ENCODE peak calls at places on chromosomes 13 and 19, in nine cellular contexts. One of them, this sample, is unnamed.

GRCh38 chr19:2049741-2050348 is 1.2 kb downstream of the MKNK2 start:
- DNase-seq in naive thymus-derived CD4-positive, alpha-beta T cell: peak; percentile 71
- DNase-seq in upper lobe of right lung: peak; percentile 94
- DNase-seq in CD4-positive, CD25-positive, alpha-beta regulatory T cell: peak; percentile 83
- DNase-seq in IMR-90: peak; percentile 61
- DNase-seq in iPS DF 6.9: no peak
- DNase-seq in adrenal gland: peak; percentile 92
- DNase-seq in vagina: no peak
- DNase-seq in suprapubic skin: peak; percentile 88
- DNase-seq in this sample: peak; percentile 82

GRCh38 chr13:109346060-109346459 is 440.3 kb downstream of the IRS2 start:
- DNase-seq in naive thymus-derived CD4-positive, alpha-beta T cell: no peak
- DNase-seq in upper lobe of right lung: no peak
- DNase-seq in CD4-positive, CD25-positive, alpha-beta regulatory T cell: no peak
- DNase-seq in IMR-90: no peak
- DNase-seq in iPS DF 6.9: no peak
- DNase-seq in adrenal gland: no peak
- DNase-seq in vagina: no peak
- DNase-seq in suprapubic skin: no peak
- DNase-seq in this sample: no peak

GRCh38 chr13:34044660-34045080 is 226.7 kb downstream of the RFC3 start:
- DNase-seq in naive thymus-derived CD4-positive, alpha-beta T cell: no peak
- DNase-seq in upper lobe of right lung: no peak
- DNase-seq in CD4-positive, CD25-positive, alpha-beta regulatory T cell: no peak
- DNase-seq in IMR-90: peak; percentile 33
- DNase-seq in iPS DF 6.9: no peak
- DNase-seq in adrenal gland: no peak
- DNase-seq in vagina: no peak
- DNase-seq in suprapubic skin: no peak
- DNase-seq in this sample: no peak

GRCh38 chr19:52527954-52528326 is 472 bp downstream of the ZNF808 start:
- DNase-seq in naive thymus-derived CD4-positive, alpha-beta T cell: no peak
- DNase-seq in upper lobe of right lung: peak; percentile 66
- DNase-seq in CD4-positive, CD25-positive, alpha-beta regulatory T cell: no peak
- DNase-seq in IMR-90: no peak
- DNase-seq in iPS DF 6.9: no peak
- DNase-seq in adrenal gland: no peak
- DNase-seq in vagina: no peak
- DNase-seq in suprapubic skin: peak; percentile 60
- DNase-seq in this sample: peak; percentile 71

GRCh38 chr19:8655340-8655709 is 24.9 kb downstream of the NFILZ start:
- DNase-seq in naive thymus-derived CD4-positive, alpha-beta T cell: no peak
- DNase-seq in upper lobe of right lung: peak; percentile 51
- DNase-seq in CD4-positive, CD25-positive, alpha-beta regulatory T cell: peak; percentile 34
- DNase-seq in IMR-90: no peak
- DNase-seq in iPS DF 6.9: no peak
- DNase-seq in adrenal gland: no peak
- DNase-seq in vagina: no peak
- DNase-seq in suprapubic skin: no peak
- DNase-seq in this sample: no peak

GRCh38 chr13:37168922-37169321 is 63.5 kb upstream of the CSNK1A1L start:
- DNase-seq in naive thymus-derived CD4-positive, alpha-beta T cell: no peak
- DNase-seq in upper lobe of right lung: no peak
- DNase-seq in CD4-positive, CD25-positive, alpha-beta regulatory T cell: no peak
- DNase-seq in IMR-90: no peak
- DNase-seq in iPS DF 6.9: no peak
- DNase-seq in adrenal gland: no peak
- DNase-seq in vagina: no peak
- DNase-seq in suprapubic skin: no peak
- DNase-seq in this sample: no peak

GRCh38 chr19:38079926-38080380 is 144.1 kb downstream of the DPF1 start:
- DNase-seq in naive thymus-derived CD4-positive, alpha-beta T cell: no peak
- DNase-seq in upper lobe of right lung: no peak
- DNase-seq in CD4-positive, CD25-positive, alpha-beta regulatory T cell: peak; percentile 6
- DNase-seq in IMR-90: peak; percentile 95
- DNase-seq in iPS DF 6.9: no peak
- DNase-seq in adrenal gland: no peak
- DNase-seq in vagina: no peak
- DNase-seq in suprapubic skin: no peak
- DNase-seq in this sample: no peak

GRCh38 chr13:20402881-20403280 is 122.8 kb downstream of the CRYL1 start:
- DNase-seq in naive thymus-derived CD4-positive, alpha-beta T cell: no peak
- DNase-seq in upper lobe of right lung: no peak
- DNase-seq in CD4-positive, CD25-positive, alpha-beta regulatory T cell: no peak
- DNase-seq in IMR-90: no peak
- DNase-seq in iPS DF 6.9: no peak
- DNase-seq in adrenal gland: no peak
- DNase-seq in vagina: peak; percentile 77
- DNase-seq in suprapubic skin: no peak
- DNase-seq in this sample: no peak

GRCh38 chr13:64154514-64154913 is 2738.9 kb upstream of the PCDH20 start:
- DNase-seq in naive thymus-derived CD4-positive, alpha-beta T cell: no peak
- DNase-seq in upper lobe of right lung: no peak
- DNase-seq in CD4-positive, CD25-positive, alpha-beta regulatory T cell: no peak
- DNase-seq in IMR-90: peak; percentile 40
- DNase-seq in iPS DF 6.9: no peak
- DNase-seq in adrenal gland: no peak
- DNase-seq in vagina: no peak
- DNase-seq in suprapubic skin: no peak
- DNase-seq in this sample: no peak

GRCh38 chr19:10305139-10305806 is 4.3 kb downstream of the ZGLP1 start:
- DNase-seq in naive thymus-derived CD4-positive, alpha-beta T cell: no peak
- DNase-seq in upper lobe of right lung: peak; percentile 82
- DNase-seq in CD4-positive, CD25-positive, alpha-beta regulatory T cell: no peak
- DNase-seq in IMR-90: peak; percentile 73
- DNase-seq in iPS DF 6.9: no peak
- DNase-seq in adrenal gland: no peak
- DNase-seq in vagina: no peak
- DNase-seq in suprapubic skin: no peak
- DNase-seq in this sample: no peak

GRCh38 chr13:102128216-102128800 is 273.5 kb downstream of the FGF14 start:
- DNase-seq in naive thymus-derived CD4-positive, alpha-beta T cell: no peak
- DNase-seq in upper lobe of right lung: no peak
- DNase-seq in CD4-positive, CD25-positive, alpha-beta regulatory T cell: no peak
- DNase-seq in IMR-90: peak; percentile 42
- DNase-seq in iPS DF 6.9: no peak
- DNase-seq in adrenal gland: no peak
- DNase-seq in vagina: no peak
- DNase-seq in suprapubic skin: no peak
- DNase-seq in this sample: no peak

GRCh38 chr19:44905437-44906160 is at the start of gene APOE:
- DNase-seq in naive thymus-derived CD4-positive, alpha-beta T cell: no peak
- DNase-seq in upper lobe of right lung: no peak
- DNase-seq in CD4-positive, CD25-positive, alpha-beta regulatory T cell: no peak
- DNase-seq in IMR-90: no peak
- DNase-seq in iPS DF 6.9: no peak
- DNase-seq in adrenal gland: peak; percentile 86
- DNase-seq in vagina: no peak
- DNase-seq in suprapubic skin: no peak
- DNase-seq in this sample: no peak

GRCh38 chr13:35785563-35786327 is 309.3 kb upstream of the MAB21L1 start:
- DNase-seq in naive thymus-derived CD4-positive, alpha-beta T cell: no peak
- DNase-seq in upper lobe of right lung: no peak
- DNase-seq in CD4-positive, CD25-positive, alpha-beta regulatory T cell: no peak
- DNase-seq in IMR-90: no peak
- DNase-seq in iPS DF 6.9: no peak
- DNase-seq in adrenal gland: no peak
- DNase-seq in vagina: no peak
- DNase-seq in suprapubic skin: no peak
- DNase-seq in this sample: no peak

GRCh38 chr19:11092181-11092538 is 2.9 kb downstream of the LDLR start:
- DNase-seq in naive thymus-derived CD4-positive, alpha-beta T cell: peak; percentile 26
- DNase-seq in upper lobe of right lung: no peak
- DNase-seq in CD4-positive, CD25-positive, alpha-beta regulatory T cell: peak; percentile 81
- DNase-seq in IMR-90: peak; percentile 74
- DNase-seq in iPS DF 6.9: no peak
- DNase-seq in adrenal gland: no peak
- DNase-seq in vagina: no peak
- DNase-seq in suprapubic skin: no peak
- DNase-seq in this sample: no peak

GRCh38 chr19:46372901-46373572 is 26.1 kb downstream of the PPP5C start:
- DNase-seq in naive thymus-derived CD4-positive, alpha-beta T cell: no peak
- DNase-seq in upper lobe of right lung: peak; percentile 60
- DNase-seq in CD4-positive, CD25-positive, alpha-beta regulatory T cell: no peak
- DNase-seq in IMR-90: no peak
- DNase-seq in iPS DF 6.9: peak; percentile 41
- DNase-seq in adrenal gland: peak; percentile 40
- DNase-seq in vagina: no peak
- DNase-seq in suprapubic skin: peak; percentile 24
- DNase-seq in this sample: no peak

GRCh38 chr19:54207908-54208783 is 7.5 kb downstream of the RPS9 start:
- DNase-seq in naive thymus-derived CD4-positive, alpha-beta T cell: peak; percentile 37
- DNase-seq in upper lobe of right lung: peak; percentile 87
- DNase-seq in CD4-positive, CD25-positive, alpha-beta regulatory T cell: no peak
- DNase-seq in IMR-90: peak; percentile 78
- DNase-seq in iPS DF 6.9: no peak
- DNase-seq in adrenal gland: peak; percentile 95
- DNase-seq in vagina: no peak
- DNase-seq in suprapubic skin: peak; percentile 81
- DNase-seq in this sample: peak; percentile 89

GRCh38 chr19:38711726-38712153 is 32.5 kb downstream of the CAPN12 start:
- DNase-seq in naive thymus-derived CD4-positive, alpha-beta T cell: no peak
- DNase-seq in upper lobe of right lung: no peak
- DNase-seq in CD4-positive, CD25-positive, alpha-beta regulatory T cell: no peak
- DNase-seq in IMR-90: peak; percentile 97
- DNase-seq in iPS DF 6.9: no peak
- DNase-seq in adrenal gland: peak; percentile 92
- DNase-seq in vagina: no peak
- DNase-seq in suprapubic skin: no peak
- DNase-seq in this sample: peak; percentile 81

GRCh38 chr19:47608908-47609879 is at the start of gene BICRA:
- DNase-seq in naive thymus-derived CD4-positive, alpha-beta T cell: peak; percentile 81
- DNase-seq in upper lobe of right lung: peak; percentile 94
- DNase-seq in CD4-positive, CD25-positive, alpha-beta regulatory T cell: peak; percentile 89
- DNase-seq in IMR-90: peak; percentile 73
- DNase-seq in iPS DF 6.9: no peak
- DNase-seq in adrenal gland: peak; percentile 83
- DNase-seq in vagina: no peak
- DNase-seq in suprapubic skin: peak; percentile 90
- DNase-seq in this sample: peak; percentile 94

GRCh38 chr19:5023128-5023571 is 54.2 kb downstream of the KDM4B start:
- DNase-seq in naive thymus-derived CD4-positive, alpha-beta T cell: no peak
- DNase-seq in upper lobe of right lung: no peak
- DNase-seq in CD4-positive, CD25-positive, alpha-beta regulatory T cell: no peak
- DNase-seq in IMR-90: no peak
- DNase-seq in iPS DF 6.9: no peak
- DNase-seq in adrenal gland: peak; percentile 82
- DNase-seq in vagina: no peak
- DNase-seq in suprapubic skin: no peak
- DNase-seq in this sample: no peak
- H3K4me1 ChIP-seq in naive thymus-derived CD4-positive, alpha-beta T cell: no peaks in the 10 kb centered on the region
- H3K4me1 ChIP-seq in upper lobe of right lung: no peaks in the 10 kb centered on the region
- H3K4me1 ChIP-seq in CD4-positive, CD25-positive, alpha-beta regulatory T cell: no peaks in the 10 kb centered on the region
- H3K4me1 ChIP-seq in IMR-90: peaks cover 11% of the 10 kb centered on the region
- H3K4me1 ChIP-seq in iPS DF 6.9: no peaks in the 10 kb centered on the region
- H3K4me1 ChIP-seq in adrenal gland: peaks cover 11% of the 10 kb centered on the region
- H3K4me1 ChIP-seq in vagina: peaks cover 78% of the 10 kb centered on the region
- H3K4me1 ChIP-seq in suprapubic skin: peaks cover 38% of the 10 kb centered on the region
- H3K4me1 ChIP-seq in this sample: no peaks in the 10 kb centered on the region

DNA sequence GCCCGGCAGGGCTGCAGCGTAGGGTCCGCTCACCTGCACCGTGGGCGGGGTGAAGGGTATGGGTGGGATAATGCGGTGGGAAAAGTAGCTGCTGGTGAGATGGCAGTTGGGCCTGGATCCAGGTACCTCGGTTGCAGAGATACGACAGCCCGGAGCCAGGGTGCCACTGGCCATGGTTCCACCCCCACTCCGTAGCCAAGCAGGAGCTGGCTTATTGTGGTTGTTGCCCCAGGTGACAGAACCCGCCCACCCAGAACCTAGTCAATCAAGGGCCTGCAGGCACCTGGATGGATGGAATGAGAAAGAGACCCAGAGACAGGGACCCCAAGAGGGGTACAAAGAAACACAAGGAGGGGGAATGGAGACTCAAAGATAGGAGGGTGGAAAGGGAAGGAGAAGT is 3.5 kb upstream of the LHB start:
- DNase-seq in naive thymus-derived CD4-positive, alpha-beta T cell: no peak
- DNase-seq in upper lobe of right lung: no peak
- DNase-seq in CD4-positive, CD25-positive, alpha-beta regulatory T cell: no peak
- DNase-seq in IMR-90: no peak
- DNase-seq in iPS DF 6.9: no peak
- DNase-seq in adrenal gland: no peak
- DNase-seq in vagina: no peak
- DNase-seq in suprapubic skin: no peak
- DNase-seq in this sample: no peak
- H3K4me3 ChIP-seq in naive thymus-derived CD4-positive, alpha-beta T cell: no peak overlapping the region
- H3K4me3 ChIP-seq in upper lobe of right lung: no peak overlapping the region
- H3K4me3 ChIP-seq in CD4-positive, CD25-positive, alpha-beta regulatory T cell: no peak overlapping the region
- H3K4me3 ChIP-seq in IMR-90: no peak overlapping the region
- H3K4me3 ChIP-seq in iPS DF 6.9: no peak overlapping the region
- H3K4me3 ChIP-seq in adrenal gland: no peak overlapping the region
- H3K4me3 ChIP-seq in vagina: no peak overlapping the region
- H3K4me3 ChIP-seq in suprapubic skin: no peak overlapping the region
- H3K4me3 ChIP-seq in this sample: no peak overlapping the region

GRCh38 chr13:80528733-80529132 is 187.8 kb upstream of the SPRY2 start:
- DNase-seq in naive thymus-derived CD4-positive, alpha-beta T cell: no peak
- DNase-seq in upper lobe of right lung: no peak
- DNase-seq in CD4-positive, CD25-positive, alpha-beta regulatory T cell: no peak
- DNase-seq in IMR-90: no peak
- DNase-seq in iPS DF 6.9: no peak
- DNase-seq in adrenal gland: no peak
- DNase-seq in vagina: no peak
- DNase-seq in suprapubic skin: no peak
- DNase-seq in this sample: no peak
- H3K27ac ChIP-seq in naive thymus-derived CD4-positive, alpha-beta T cell: no peak overlapping the region
- H3K27ac ChIP-seq in upper lobe of right lung: no peak overlapping the region
- H3K27ac ChIP-seq in CD4-positive, CD25-positive, alpha-beta regulatory T cell: no peak overlapping the region
- H3K27ac ChIP-seq in IMR-90: no peak overlapping the region
- H3K27ac ChIP-seq in iPS DF 6.9: no peak overlapping the region
- H3K27ac ChIP-seq in adrenal gland: no peak overlapping the region
- H3K27ac ChIP-seq in vagina: no peak overlapping the region
- H3K27ac ChIP-seq in suprapubic skin: no peak overlapping the region
- H3K27ac ChIP-seq in this sample: no peak overlapping the region

GRCh38 chr13:110509971-110510786 is 51.3 kb downstream of the RAB20 start:
- DNase-seq in naive thymus-derived CD4-positive, alpha-beta T cell: no peak
- DNase-seq in upper lobe of right lung: no peak
- DNase-seq in CD4-positive, CD25-positive, alpha-beta regulatory T cell: peak; percentile 38
- DNase-seq in IMR-90: peak; percentile 30
- DNase-seq in iPS DF 6.9: no peak
- DNase-seq in adrenal gland: peak; percentile 43
- DNase-seq in vagina: no peak
- DNase-seq in suprapubic skin: no peak
- DNase-seq in this sample: no peak

GRCh38 chr13:110507678-110508381 is 53.7 kb downstream of the RAB20 start:
- DNase-seq in naive thymus-derived CD4-positive, alpha-beta T cell: no peak
- DNase-seq in upper lobe of right lung: peak; percentile 84
- DNase-seq in CD4-positive, CD25-positive, alpha-beta regulatory T cell: no peak
- DNase-seq in IMR-90: no peak
- DNase-seq in iPS DF 6.9: no peak
- DNase-seq in adrenal gland: no peak
- DNase-seq in vagina: no peak
- DNase-seq in suprapubic skin: no peak
- DNase-seq in this sample: no peak

GRCh38 chr13:110509478-110509926 is 52.0 kb downstream of the RAB20 start:
- DNase-seq in naive thymus-derived CD4-positive, alpha-beta T cell: no peak
- DNase-seq in upper lobe of right lung: no peak
- DNase-seq in CD4-positive, CD25-positive, alpha-beta regulatory T cell: no peak
- DNase-seq in IMR-90: peak; percentile 41
- DNase-seq in iPS DF 6.9: no peak
- DNase-seq in adrenal gland: no peak
- DNase-seq in vagina: no peak
- DNase-seq in suprapubic skin: no peak
- DNase-seq in this sample: no peak

GRCh38 chr13:110512198-110512740 is 49.3 kb downstream of the RAB20 start:
- DNase-seq in naive thymus-derived CD4-positive, alpha-beta T cell: no peak
- DNase-seq in upper lobe of right lung: no peak
- DNase-seq in CD4-positive, CD25-positive, alpha-beta regulatory T cell: no peak
- DNase-seq in IMR-90: no peak
- DNase-seq in iPS DF 6.9: no peak
- DNase-seq in adrenal gland: no peak
- DNase-seq in vagina: no peak
- DNase-seq in suprapubic skin: no peak
- DNase-seq in this sample: no peak

GRCh38 chr13:110511509-110512181 is 49.9 kb downstream of the RAB20 start:
- DNase-seq in naive thymus-derived CD4-positive, alpha-beta T cell: no peak
- DNase-seq in upper lobe of right lung: no peak
- DNase-seq in CD4-positive, CD25-positive, alpha-beta regulatory T cell: no peak
- DNase-seq in IMR-90: no peak
- DNase-seq in iPS DF 6.9: no peak
- DNase-seq in adrenal gland: no peak
- DNase-seq in vagina: no peak
- DNase-seq in suprapubic skin: no peak
- DNase-seq in this sample: no peak
- H3K4me1 ChIP-seq in naive thymus-derived CD4-positive, alpha-beta T cell: no peaks in the 10 kb centered on the region
- H3K4me1 ChIP-seq in upper lobe of right lung: peaks cover 16% of the 10 kb centered on the region
- H3K4me1 ChIP-seq in CD4-positive, CD25-positive, alpha-beta regulatory T cell: no peaks in the 10 kb centered on the region
- H3K4me1 ChIP-seq in IMR-90: peaks cover 18% of the 10 kb centered on the region
- H3K4me1 ChIP-seq in iPS DF 6.9: peaks cover 4% of the 10 kb centered on the region
- H3K4me1 ChIP-seq in adrenal gland: peaks cover 25% of the 10 kb centered on the region
- H3K4me1 ChIP-seq in vagina: no peaks in the 10 kb centered on the region
- H3K4me1 ChIP-seq in suprapubic skin: peaks cover 16% of the 10 kb centered on the region
- H3K4me1 ChIP-seq in this sample: peaks cover 1% of the 10 kb centered on the region

This sample was measured in aorta.